ENCODE peak calls at places on chromosomes 12 and 14, in four cellular contexts. V, D, G and W are unnamed samples.

GRCh38 chr12:68003777-68004176 is 14.5 kb downstream of the IFNG-AS1 start:
- DNase-seq in V (no peak), D (no peak), G (no peak), W (no peak)

GRCh38 chr14:70663707-70664179 is 22.0 kb downstream of the TTC9 start:
- DNase-seq in V (no peak), D (no peak), G (no peak), W (no peak)

GRCh38 chr12:49876070-49876469 is 27.6 kb downstream of the FAIM2 start:
- DNase-seq in V (no peak), D (no peak), G (no peak), W (no peak)

GRCh38 chr12:6161124-6161882 is 36.8 kb upstream of the VWF start:
- DNase-seq in V (no peak), D (peak; percentile 57), G (peak; percentile 71), W (no peak)

GRCh38 chr12:64701283-64701682 is 57.9 kb downstream of the GNS start:
- DNase-seq in V (no peak), D (no peak), G (no peak), W (no peak)

GRCh38 chr12:22624908-22625646 is at the start of gene ETNK1:
- DNase-seq in V (peak; percentile 79), D (peak; percentile 96), G (peak; percentile 94), W (peak; percentile 92)

GRCh38 chr12:89943461-89943860 is 234.8 kb upstream of the ATP2B1 start:
- DNase-seq in V (no peak), D (no peak), G (no peak), W (no peak)

GRCh38 chr12:87270894-87271293 is 758.3 kb downstream of the C12orf50 start:
- DNase-seq in V (no peak), D (no peak), G (peak; percentile 31), W (no peak)

GRCh38 chr12:49588761-49589516 is 16.5 kb downstream of the FAM186B start:
- DNase-seq in V (no peak), D (peak; percentile 50), G (no peak), W (no peak)

GRCh38 chr12:132400011-132400641 is 70.7 kb upstream of the GALNT9 start:
- DNase-seq in V (no peak), D (no peak), G (no peak), W (no peak)

GRCh38 chr12:93704122-93704521 is 26.9 kb downstream of the CRADD start:
- DNase-seq in V (no peak), D (no peak), G (no peak), W (no peak)